ENCODE peak calls at places on chromosomes 4 and X, in seven cellular contexts. G is nephron progenitor cell, S is NCI-H1092, X is left ventricle myocardium superior, W is amygdala, T is keratinocyte, A is activated T-cell treated with anti-CD3 and anti-CD28 coated beads for 48 hours. R is an unnamed sample.

GRCh38 chrX:29627833-29628232 is 587.5 kb upstream of the MAGEB2 start:
- DNase-seq in G (no peak), S (no peak), X (no peak), W (no peak), T (no peak), A (no peak), R (no peak)

GRCh38 chr4:141036786-141037185 is 96.5 kb downstream of the RNF150 start:
- DNase-seq in G (no peak), S (no peak), X (no peak), W (no peak), T (no peak), A (no peak), R (no peak)

GRCh38 chr4:14023036-14023435 is 395.5 kb upstream of the BOD1L1 start:
- DNase-seq in G (no peak), S (no peak), X (no peak), W (no peak), T (no peak), A (no peak), R (no peak)

GRCh38 chr4:94523617-94524016 is 71.9 kb downstream of the PDLIM5 start:
- DNase-seq in G (no peak), S (no peak), X (no peak), W (no peak), T (no peak), A (no peak), R (no peak)

GRCh38 chr4:84336964-84337705 is 162.0 kb downstream of the NKX6-1 start:
- DNase-seq in G (no peak), S (no peak), X (no peak), W (no peak), T (no peak), A (no peak), R (no peak)

GRCh38 chrX:40104649-40105015 is 6.9 kb upstream of the BCOR start:
- DNase-seq in G (no peak), S (no peak), X (peak; percentile 67), W (peak; percentile 16), T (no peak), A (no peak), R (no peak)

GRCh38 chrX:150196300-150196699 is 166.8 kb upstream of the MAMLD1 start:
- DNase-seq in G (no peak), S (no peak), X (no peak), W (no peak), T (no peak), A (no peak), R (no peak)

GRCh38 chr4:152778656-152779512 is 646 bp downstream of the TIGD4 start:
- DNase-seq in G (peak; percentile 59), S (peak; percentile 7), X (peak; percentile 33), W (peak; percentile 50), T (no peak), A (peak; percentile 15), R (peak; percentile 51)

GRCh38 chr4:175531405-175532091 is 280.5 kb downstream of the GPM6A start:
- DNase-seq in G (no peak), S (no peak), X (no peak), W (no peak), T (no peak), A (no peak), R (no peak)

GRCh38 chr4:86939737-86940141 is 4.9 kb downstream of the AFF1 start:
- DNase-seq in G (no peak), S (no peak), X (no peak), W (no peak), T (no peak), A (no peak), R (no peak)

GRCh38 chr4:77488882-77489281 is 116.7 kb upstream of the CXCL13 start:
- DNase-seq in G (no peak), S (no peak), X (no peak), W (no peak), T (no peak), A (no peak), R (no peak)

GRCh38 chr4:108774809-108775530 is 12.1 kb upstream of the ETNPPL start:
- DNase-seq in G (no peak), S (no peak), X (peak; percentile 83), W (peak; percentile 34), T (no peak), A (no peak), R (no peak)

GRCh38 chr4:128394778-128395177 is 107.2 kb upstream of the PGRMC2 start:
- DNase-seq in G (no peak), S (no peak), X (no peak), W (no peak), T (no peak), A (no peak), R (no peak)

GRCh38 chr4:40608628-40609027 is 21.0 kb downstream of the RBM47 start:
- DNase-seq in G (no peak), S (no peak), X (no peak), W (no peak), T (no peak), A (no peak), R (no peak)

GRCh38 chr4:120897981-120898719 is 24.4 kb downstream of the PRDM5 start:
- DNase-seq in G (no peak), S (no peak), X (no peak), W (no peak), T (no peak), A (no peak), R (no peak)

GRCh38 chrX:76454456-76454927 is 27.0 kb downstream of the MAGEE1 start:
- DNase-seq in G (peak; percentile 3), S (no peak), X (no peak), W (no peak), T (no peak), A (no peak), R (peak; percentile 2)

R was measured in NCI-H2227 treated with DMSO at 0.1 percent for 48 hours.